ENCODE peak calls at places on chromosomes 16 and 17, in five cellular contexts. O is A549, Y is HepG2, D is endothelial cell of umbilical vein, M is GM12878. K is an unnamed sample.

GRCh38 chr17:27322690-27323508 is 29.0 kb downstream of the WSB1 start:
- DNase-seq in O (no peak), Y (no peak), D (peak), M (no peak), K (no peak)

GRCh38 chr17:13650096-13650675 is 48.5 kb upstream of the HS3ST3A1 start:
- DNase-seq in O (no peak), Y (no peak), D (no peak), M (no peak), K (no peak)

GRCh38 chr17:40538019-40538935 is 27.0 kb downstream of the CCR7 start:
- DNase-seq in O (no peak), Y (no peak), D (no peak), M (no peak), K (no peak)

GRCh38 chr17:15023589-15023988 is 241.5 kb downstream of the PMP22 start:
- DNase-seq in O (no peak), Y (no peak), D (no peak), M (no peak), K (peak)

GRCh38 chr16:11112723-11113348 is 143.2 kb downstream of the SOCS1 start:
- DNase-seq in O (no peak), Y (no peak), D (no peak), M (peak), K (no peak)

GRCh38 chr16:72098936-72099335 is 5.3 kb downstream of the DHX38 start:
- DNase-seq in O (no peak), Y (no peak), D (no peak), M (no peak), K (no peak)

GRCh38 chr17:59332890-59333377 is 1.5 kb downstream of the YPEL2 start:
- DNase-seq in O (no peak), Y (no peak), D (peak), M (no peak), K (peak)

GRCh38 chr17:75752405-75753192 is 12.4 kb downstream of the GALK1 start:
- DNase-seq in O (no peak), Y (no peak), D (no peak), M (no peak), K (no peak)

GRCh38 chr16:9134739-9135138 is 43.3 kb downstream of the HAPSTR1 start:
- DNase-seq in O (peak), Y (peak), D (peak), M (no peak), K (peak)

DNA sequence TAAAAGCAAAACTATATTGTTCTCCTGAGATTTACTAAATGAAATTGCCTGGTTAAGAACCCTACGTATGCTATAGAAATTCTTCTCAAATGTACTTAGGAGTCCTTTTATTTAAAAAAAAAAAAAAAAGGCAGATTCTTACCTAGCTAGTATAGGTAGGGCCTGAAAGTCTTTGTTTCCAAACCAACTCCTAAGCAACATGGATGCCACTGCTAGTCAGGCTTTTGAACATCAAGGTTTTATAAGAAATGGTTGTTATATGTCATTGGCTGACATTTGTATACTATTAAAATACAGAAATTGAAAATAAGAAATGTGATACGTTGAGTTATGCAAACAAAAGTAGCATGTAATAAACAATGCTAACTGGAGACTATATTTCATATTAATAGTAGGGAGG is 1.2 kb downstream of the EVI2A start:
- DNase-seq in O (no peak), Y (no peak), D (no peak), M (no peak), K (peak)
- TF ChIP-seq MYC in O (no peak), Y (no peak), D (no peak), M (no peak), K (no peak)

GRCh38 chr17:19946921-19947320 is 30.7 kb downstream of the AKAP10 start:
- DNase-seq in O (no peak), Y (no peak), D (no peak), M (no peak), K (no peak)

GRCh38 chr17:19943026-19943425 is 34.6 kb downstream of the AKAP10 start:
- DNase-seq in O (no peak), Y (no peak), D (no peak), M (no peak), K (no peak)

GRCh38 chr17:19945009-19945650 is 32.5 kb downstream of the AKAP10 start:
- DNase-seq in O (no peak), Y (no peak), D (no peak), M (no peak), K (no peak)

GRCh38 chr17:19943599-19943998 is 34.0 kb downstream of the AKAP10 start:
- DNase-seq in O (no peak), Y (no peak), D (no peak), M (no peak), K (no peak)

DNA sequence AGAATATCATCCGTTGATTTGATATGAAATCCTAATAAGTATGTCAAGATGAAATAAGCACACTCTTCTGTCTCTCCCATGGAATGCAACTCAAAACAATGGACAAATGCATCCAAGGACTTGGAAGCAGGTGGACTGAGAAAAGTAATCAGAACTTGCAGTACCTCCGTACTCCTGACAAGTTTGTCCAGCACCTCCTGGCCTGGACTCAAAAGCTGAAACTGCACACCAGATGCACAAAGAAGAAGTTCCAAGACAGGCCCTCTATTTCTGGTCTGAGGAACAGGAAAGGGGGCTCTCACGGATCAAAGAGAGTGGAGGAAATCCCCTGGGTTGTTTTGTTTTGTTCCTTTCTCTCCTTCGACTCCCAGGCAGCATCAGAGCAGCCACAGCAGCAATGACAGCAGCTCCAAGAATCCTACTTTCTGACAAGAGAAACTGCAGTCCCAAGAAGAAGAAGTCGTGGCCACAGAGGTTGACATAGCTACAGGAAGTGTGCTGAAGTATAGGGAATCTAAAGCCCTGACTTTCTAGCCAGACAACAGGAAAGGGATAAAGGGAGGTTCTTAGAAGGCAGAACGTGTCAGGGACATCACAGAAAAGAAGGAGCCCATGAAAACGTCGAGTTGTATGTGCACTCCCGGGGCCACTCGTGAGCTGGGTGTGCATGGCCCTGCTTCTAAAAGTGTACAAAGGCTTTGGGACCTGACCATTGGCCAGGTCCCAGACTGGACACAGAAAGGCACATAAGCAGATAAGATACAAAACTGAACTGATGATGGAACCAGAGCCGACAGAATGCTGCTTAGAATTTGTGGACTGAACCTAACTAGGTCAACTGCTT is 29.3 kb downstream of the AKAP10 start:
- DNase-seq in O (peak), Y (no peak), D (no peak), M (no peak), K (no peak)
- TF ChIP-seq CTCF in O (no peak), Y (no peak), D (no peak), M (no peak), K (no peak)

DNA sequence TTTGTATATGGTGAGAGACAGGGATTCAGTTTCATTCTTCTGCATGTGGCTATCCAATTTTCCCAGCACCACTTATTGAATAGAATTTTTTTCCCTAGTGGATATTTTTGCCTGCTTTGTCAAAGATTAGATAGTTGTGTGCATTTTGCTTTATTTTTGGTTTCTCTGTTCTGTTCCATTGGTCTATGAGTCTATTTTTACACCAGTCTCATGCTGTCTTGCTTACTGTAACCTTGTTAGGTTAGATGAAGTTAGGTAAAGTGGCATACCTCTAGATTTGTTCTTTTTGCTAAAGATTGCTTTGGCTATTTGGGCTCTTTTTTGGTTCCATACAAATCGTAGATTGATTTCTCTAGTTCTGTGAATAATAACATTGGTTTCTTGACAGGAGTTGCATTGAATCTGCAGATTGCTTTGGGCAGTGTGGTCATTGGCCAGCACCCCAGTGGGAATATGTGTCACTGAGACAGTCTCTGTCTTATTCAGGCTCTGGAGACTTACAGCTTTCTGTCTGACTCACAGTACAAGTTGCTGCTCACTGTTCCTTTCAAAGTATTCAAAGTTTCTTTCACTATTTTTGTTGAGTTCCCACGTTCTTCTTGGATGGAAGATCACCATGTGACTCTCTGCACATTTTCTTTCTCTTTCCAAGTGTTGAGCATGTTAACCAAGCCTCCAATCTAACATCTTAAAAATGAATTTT is 709.1 kb downstream of the CDH11 start:
- DNase-seq in O (no peak), Y (no peak), D (no peak), M (no peak), K (no peak)
- TF ChIP-seq MYC in O (no peak), Y (no peak), D (no peak), M (no peak), K (no peak)

GRCh38 chr16:79211581-79211980 is 389.0 kb downstream of the MAF start:
- DNase-seq in O (no peak), Y (no peak), D (no peak), M (no peak), K (no peak)

GRCh38 chr16:79212114-79212791 is 388.3 kb downstream of the MAF start:
- DNase-seq in O (no peak), Y (no peak), D (no peak), M (no peak), K (no peak)

GRCh38 chr16:79210629-79211028 is 389.9 kb downstream of the MAF start:
- DNase-seq in O (no peak), Y (no peak), D (no peak), M (no peak), K (no peak)

GRCh38 chr16:79215289-79215688 is 385.2 kb downstream of the MAF start:
- DNase-seq in O (no peak), Y (no peak), D (no peak), M (no peak), K (no peak)

GRCh38 chr16:79213214-79213613 is 387.3 kb downstream of the MAF start:
- DNase-seq in O (no peak), Y (peak), D (no peak), M (no peak), K (peak)
- TF ChIP-seq CTCF in O (no peak), Y (peak), D (no peak), M (no peak), K (peak)

GRCh38 chr17:65102235-65102634 is 34.9 kb upstream of the RGS9 start:
- DNase-seq in O (no peak), Y (no peak), D (no peak), M (no peak), K (no peak)

GRCh38 chr17:65103431-65103830 is 33.7 kb upstream of the RGS9 start:
- DNase-seq in O (no peak), Y (no peak), D (no peak), M (no peak), K (no peak)

GRCh38 chr17:65103896-65104295 is 33.3 kb upstream of the RGS9 start:
- DNase-seq in O (no peak), Y (no peak), D (no peak), M (no peak), K (no peak)

GRCh38 chr17:65101371-65101770 is 35.8 kb upstream of the RGS9 start:
- DNase-seq in O (no peak), Y (no peak), D (no peak), M (no peak), K (no peak)

DNA sequence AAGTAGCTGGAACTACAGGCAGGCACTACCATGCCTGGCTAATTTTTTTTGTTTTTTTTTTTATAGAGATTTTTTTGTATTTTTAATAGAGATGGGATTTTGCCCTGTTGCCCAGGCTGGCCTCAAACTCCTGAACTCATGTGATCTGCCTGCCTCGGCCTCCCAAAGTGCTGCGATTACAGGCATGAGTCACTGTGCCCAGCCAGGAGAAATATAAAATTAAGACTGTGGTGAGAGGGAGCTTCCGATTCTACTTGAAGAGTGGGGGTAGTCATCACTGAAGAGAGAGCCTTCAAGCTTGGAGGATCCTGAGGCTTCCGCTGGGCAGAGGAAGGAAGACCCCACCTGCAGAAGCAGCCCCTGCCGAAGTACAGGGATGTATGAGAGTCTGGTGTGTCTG is 34.4 kb upstream of the RGS9 start:
- DNase-seq in O (no peak), Y (no peak), D (no peak), M (no peak), K (peak)
- TF ChIP-seq MYC in O (no peak), Y (no peak), D (no peak), M (no peak), K (no peak)

GRCh38 chr17:49254066-49254465 is 23.5 kb upstream of the PHOSPHO1 start:
- DNase-seq in O (no peak), Y (no peak), D (no peak), M (no peak), K (no peak)
- TF ChIP-seq CTCF in O (no peak), Y (peak), D (no peak), M (no peak), K (no peak)

DNA sequence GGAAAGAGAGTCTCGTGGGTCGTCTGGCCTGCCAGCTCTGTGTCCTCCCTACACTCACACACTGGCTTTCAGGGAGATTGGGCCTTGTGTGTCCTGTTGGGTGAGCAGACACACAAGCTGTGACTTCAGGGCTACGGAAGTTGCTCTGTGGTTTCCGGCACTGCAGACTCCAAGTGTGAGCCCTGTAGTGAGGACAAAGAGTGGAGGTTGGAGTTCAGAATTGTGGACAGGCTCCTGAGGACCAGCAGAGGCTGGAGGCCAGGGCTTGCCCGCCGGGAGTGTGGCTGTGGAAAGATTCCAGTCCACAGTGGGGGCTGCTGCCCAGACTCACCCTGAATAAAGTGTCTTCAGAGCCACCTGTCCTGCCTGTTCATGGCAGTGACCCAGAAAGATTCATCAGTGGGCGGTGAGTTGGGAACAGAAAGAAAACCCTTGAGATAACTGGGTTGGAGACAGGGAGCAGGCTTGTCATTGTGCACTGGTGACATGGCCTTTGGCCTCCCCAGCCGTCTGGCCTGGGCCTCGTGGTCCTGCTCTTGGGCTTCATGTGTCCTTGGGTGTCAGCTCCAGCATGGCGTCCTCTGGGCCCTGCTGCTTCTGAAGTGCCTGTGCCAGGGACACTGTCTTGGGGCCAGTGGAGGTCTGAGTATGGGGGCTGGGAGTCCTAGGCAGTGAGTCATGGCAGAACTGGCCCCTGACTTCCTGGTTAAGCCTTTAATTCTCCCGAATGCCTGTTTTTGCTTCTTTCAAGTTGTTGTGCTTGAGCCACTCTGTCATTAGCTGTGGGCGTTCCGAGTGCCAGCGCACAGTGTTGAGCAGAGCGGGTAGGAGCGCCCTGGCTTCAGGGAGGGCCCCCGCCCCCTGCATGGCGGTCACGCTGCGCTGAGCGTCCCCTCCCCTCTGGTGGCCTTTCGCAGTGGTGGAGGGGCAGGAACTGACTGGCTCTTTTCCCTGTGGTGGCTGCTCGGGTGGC is 19.9 kb upstream of the ZNF750 start:
- DNase-seq in O (peak), Y (peak), D (peak), M (peak), K (peak)
- TF ChIP-seq MYC in O (no peak), Y (peak), D (no peak), M (no peak), K (no peak)

K was measured in NB4.